ENCODE peak calls at places on chromosome 6, in four cellular contexts. U, A, E and Z are unnamed samples.

GRCh38 chr6:147099974-147100373 is 104.2 kb upstream of the STXBP5 start:
- DNase-seq in U (no peak), E (no peak), A (no peak), Z (peak)

GRCh38 chr6:33147807-33148666 is 44.2 kb downstream of the COL11A2 start:
- DNase-seq in A (no peak), U (no peak), E (no peak), Z (peak)

GRCh38 chr6:148509789-148510581 is 167.3 kb downstream of the SASH1 start:
- DNase-seq in A (no peak), E (no peak), U (no peak), Z (peak)

GRCh38 chr6:84414531-84414930 is 187.1 kb upstream of the CEP162 start:
- DNase-seq in A (no peak), U (no peak), E (no peak), Z (no peak)

GRCh38 chr6:158027590-158028285 is 46.1 kb downstream of the SYNJ2 start:
- DNase-seq in U (no peak), A (peak), E (no peak), Z (peak)

GRCh38 chr6:46393161-46393939 is 97.9 kb downstream of the RCAN2 start:
- DNase-seq in A (no peak), E (no peak), U (no peak), Z (no peak)

GRCh38 chr6:158050107-158050735 is 68.6 kb downstream of the SYNJ2 start:
- DNase-seq in U (no peak), A (peak), E (no peak), Z (no peak)

GRCh38 chr6:127397729-127398609 is 54.6 kb upstream of the ECHDC1 start:
- DNase-seq in U (no peak), A (no peak), E (no peak), Z (no peak)

GRCh38 chr6:26140254-26140966 is 53.2 kb downstream of the HFE start:
- DNase-seq in A (no peak), U (no peak), E (no peak), Z (no peak)

GRCh38 chr6:33065312-33065711 is 8.1 kb downstream of the HLA-DPA1 start:
- DNase-seq in A (no peak), E (no peak), U (no peak), Z (no peak)

GRCh38 chr6:105780146-105780860 is 305.8 kb upstream of the PRDM1 start:
- DNase-seq in E (no peak), U (no peak), A (no peak), Z (no peak)

GRCh38 chr6:16205377-16206144 is 32.8 kb upstream of the GMPR start:
- DNase-seq in E (no peak), U (no peak), A (no peak), Z (peak)